ENCODE peak calls at places on chromosome 4, in six cellular contexts. E is A549, U is K562, T is IMR-90, O is GM12878, M is HepG2. F is an unnamed sample.

GRCh38 chr4:91916219-91916618 is 387.5 kb upstream of the GRID2 start:
- DNase-seq in O (no peak), T (no peak), M (no peak), U (no peak), E (no peak), F (no peak)

GRCh38 chr4:40209401-40209800 is 12.6 kb downstream of the RHOH start:
- DNase-seq in E (no peak), O (no peak), U (no peak), T (no peak), M (no peak), F (no peak)

GRCh38 chr4:183136880-183137279 is 37.8 kb downstream of the WWC2 start:
- DNase-seq in U (no peak), M (no peak), E (no peak), O (no peak), T (peak; percentile 81), F (no peak)

GRCh38 chr4:86452323-86452995 is 92.6 kb upstream of the MAPK10 start:
- DNase-seq in E (no peak), M (no peak), U (no peak), T (peak; percentile 38), O (no peak), F (no peak)

GRCh38 chr4:183402771-183403170 is 41.7 kb upstream of the CDKN2AIP start:
- DNase-seq in E (no peak), U (peak; percentile 29), M (no peak), T (no peak), O (no peak), F (no peak)

GRCh38 chr4:83644677-83645639 is 109.0 kb downstream of the GPAT3 start:
- DNase-seq in T (peak; percentile 65), U (peak; percentile 75), M (peak; percentile 52), E (peak; percentile 68), O (peak; percentile 28), F (peak; percentile 44)

GRCh38 chr4:135510582-135510981 is 1309.0 kb upstream of the PABPC4L start:
- DNase-seq in M (no peak), O (no peak), T (no peak), U (no peak), E (no peak), F (no peak)

GRCh38 chr4:126395661-126396060 is 1080.9 kb downstream of the FAT4 start:
- DNase-seq in O (no peak), E (peak; percentile 1), T (peak; percentile 33), U (no peak), M (no peak), F (no peak)

GRCh38 chr4:122218762-122219161 is 66.6 kb downstream of the BLTP1 start:
- DNase-seq in U (peak; percentile 8), E (peak; percentile 1), T (peak; percentile 7), O (no peak), M (peak; percentile 8), F (peak; percentile 25)

GRCh38 chr4:112296949-112297483 is at the start of gene ALPK1:
- DNase-seq in O (no peak), U (peak; percentile 69), E (peak; percentile 83), M (peak; percentile 33), T (peak; percentile 94), F (peak; percentile 71)

GRCh38 chr4:128483816-128484215 is 196.2 kb upstream of the PGRMC2 start:
- DNase-seq in T (peak; percentile 27), M (no peak), E (no peak), O (no peak), U (no peak), F (no peak)

GRCh38 chr4:6111354-6111930 is 88.9 kb downstream of the JAKMIP1 start:
- DNase-seq in O (no peak), T (no peak), U (no peak), E (no peak), M (no peak), F (no peak)

GRCh38 chr4:172688536-172688935 is 480.1 kb upstream of the GALNT7 start:
- DNase-seq in U (no peak), T (no peak), M (no peak), E (peak; percentile 6), O (no peak), F (no peak)

GRCh38 chr4:52173470-52174055 is 122.5 kb downstream of the SPATA18 start:
- DNase-seq in U (no peak), M (no peak), T (no peak), E (no peak), O (no peak), F (no peak)

GRCh38 chr4:45453258-45453841 is 670.5 kb downstream of the GABRG1 start:
- DNase-seq in E (peak; percentile 9), U (no peak), O (no peak), T (no peak), M (peak; percentile 18), F (peak; percentile 9)

GRCh38 chr4:72522440-72522839 is 46.6 kb downstream of the ADAMTS3 start:
- DNase-seq in M (no peak), U (no peak), T (no peak), E (no peak), O (no peak), F (no peak)

GRCh38 chr4:72529144-72529822 is 39.7 kb downstream of the ADAMTS3 start:
- DNase-seq in T (no peak), M (no peak), E (no peak), O (no peak), U (no peak), F (no peak)

GRCh38 chr4:72527038-72527646 is 41.9 kb downstream of the ADAMTS3 start:
- DNase-seq in T (no peak), M (no peak), E (no peak), U (no peak), O (no peak), F (no peak)

GRCh38 chr4:72531322-72531721 is 37.7 kb downstream of the ADAMTS3 start:
- DNase-seq in T (no peak), E (no peak), U (no peak), M (no peak), O (no peak), F (no peak)

GRCh38 chr4:72525938-72526337 is 43.1 kb downstream of the ADAMTS3 start:
- DNase-seq in M (no peak), O (no peak), T (peak; percentile 43), E (no peak), U (no peak), F (no peak)
- TF ChIP-seq BHLHE40 in M (no peak), O (no peak), T (no peak), E (no peak), U (no peak), F (no peak)

DNA sequence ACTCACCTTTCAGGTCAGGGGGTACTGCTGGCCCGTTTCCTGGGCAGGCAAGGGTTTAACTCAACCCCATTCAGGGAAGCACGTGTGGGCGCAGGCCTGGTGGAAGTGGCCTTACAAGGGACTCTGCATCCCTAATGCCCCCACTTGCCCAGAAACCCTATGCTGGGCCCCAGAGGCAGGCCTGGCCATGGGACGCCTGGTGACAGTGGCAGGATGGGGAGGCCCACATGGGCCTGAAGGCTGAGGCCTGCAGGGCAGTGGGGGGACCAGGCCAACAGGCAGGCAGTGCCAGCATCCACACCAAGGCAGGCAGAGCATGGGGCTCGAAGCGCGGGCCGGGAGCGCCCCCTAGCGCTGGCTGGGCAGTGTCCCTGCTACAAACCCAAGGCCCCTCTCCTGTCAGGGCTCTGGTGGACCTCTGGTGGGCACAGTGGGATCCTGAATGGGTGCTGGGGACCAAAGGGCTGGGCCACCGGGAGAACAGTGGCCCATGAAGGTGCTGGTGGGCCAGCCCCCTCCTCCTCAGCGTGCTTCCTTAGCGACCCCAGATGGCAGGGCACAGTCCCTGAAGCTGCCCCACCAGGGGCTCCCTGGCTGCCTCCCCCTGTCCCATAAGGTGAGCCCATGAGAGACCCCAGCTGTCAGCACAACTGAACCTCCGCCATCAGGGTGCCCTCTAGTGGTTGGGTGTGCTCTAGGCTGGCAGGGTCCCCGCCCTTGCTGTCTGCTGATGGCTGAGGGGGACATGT is 16.8 kb downstream of the FGFR3 start:
- DNase-seq in T (peak; percentile 46), E (peak; percentile 72), O (no peak), U (peak; percentile 84), M (peak; percentile 86), F (peak; percentile 91)
- TF ChIP-seq BHLHE40 in T (no peak), E (no peak), O (no peak), U (no peak), M (peak; percentile 65), F (no peak)

GRCh38 chr4:186040316-186040715 is 28.6 kb upstream of the TLR3 start:
- DNase-seq in M (no peak), T (no peak), E (no peak), O (no peak), U (no peak), F (no peak)

GRCh38 chr4:186033027-186033426 is 35.9 kb upstream of the TLR3 start:
- DNase-seq in O (no peak), E (no peak), M (no peak), U (no peak), T (no peak), F (no peak)

GRCh38 chr4:186037182-186037581 is 31.8 kb upstream of the TLR3 start:
- DNase-seq in U (no peak), M (no peak), O (no peak), T (no peak), E (no peak), F (no peak)

GRCh38 chr4:186039697-186040096 is 29.3 kb upstream of the TLR3 start:
- DNase-seq in E (no peak), U (no peak), M (no peak), O (no peak), T (no peak), F (no peak)

GRCh38 chr4:186037692-186038658 is 31.0 kb upstream of the TLR3 start:
- DNase-seq in T (peak; percentile 80), O (peak; percentile 36), M (peak; percentile 59), U (peak; percentile 74), E (peak; percentile 77), F (peak; percentile 53)
- TF ChIP-seq BHLHE40 in T (no peak), O (no peak), M (no peak), U (no peak), E (no peak), F (no peak)

GRCh38 chr4:26144526-26145167 is 176.2 kb upstream of the RBPJ start:
- DNase-seq in E (no peak), T (peak; percentile 36), U (no peak), M (no peak), O (no peak), F (no peak)
- TF ChIP-seq BHLHE40 in E (no peak), T (no peak), U (no peak), M (no peak), O (no peak), F (no peak)

DNA sequence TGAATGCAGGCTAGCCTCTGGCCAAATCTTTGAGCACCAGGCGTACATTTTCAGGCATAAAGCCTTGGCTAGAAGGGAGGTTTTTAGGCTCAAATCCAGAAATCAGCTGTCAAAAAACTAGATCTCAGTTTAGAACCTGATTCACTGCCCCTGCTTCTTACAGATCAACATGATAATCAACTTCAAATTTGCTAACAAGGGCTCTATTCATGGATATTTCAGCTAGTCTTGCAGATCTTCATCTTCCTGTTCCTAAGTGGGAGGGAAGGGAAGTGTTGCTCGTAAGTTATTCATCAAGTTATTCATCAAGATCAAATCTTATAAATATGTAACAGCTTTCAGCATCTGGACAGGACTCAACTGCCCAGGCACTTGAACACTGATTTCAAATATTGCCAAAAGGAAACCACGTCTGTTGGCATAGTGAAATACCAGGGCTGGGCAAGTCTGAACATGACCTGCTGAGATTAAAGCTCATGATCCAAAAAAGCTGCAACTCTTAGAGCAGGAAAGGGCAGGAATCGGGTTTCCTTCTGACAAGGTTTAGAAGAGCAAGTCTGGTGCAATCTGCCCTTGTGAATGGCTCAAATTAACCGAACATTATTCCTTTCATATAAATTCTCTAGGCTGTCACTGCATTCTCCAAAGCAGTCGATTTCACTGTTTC is 200.3 kb downstream of the PDGFC start:
- DNase-seq in O (no peak), U (no peak), T (peak; percentile 69), E (peak; percentile 48), M (peak; percentile 36), F (peak; percentile 40)
- TF ChIP-seq BHLHE40 in O (no peak), U (no peak), T (no peak), E (no peak), M (no peak), F (no peak)

F was measured in HEK293T.